ENCODE peak calls at places on chromosome 11, in nine cellular contexts. W is SK-N-SH, H is WTC11, R is IMR-90, T is GM12865, A is stomach, B is thoracic aorta, G is OCI-LY7, U is Peyer's patch. N is an unnamed sample.

GRCh38 chr11:77515483-77515882 is 41.6 kb upstream of the PAK1 start:
- DNase-seq in W (no peak), A (no peak), H (no peak), R (no peak), B (no peak), G (no peak), T (no peak), U (no peak), N (no peak)

GRCh38 chr11:134207538-134208239 is 16.1 kb downstream of the NCAPD3 start:
- DNase-seq in G (peak; percentile 46), R (no peak), B (no peak), W (no peak), U (peak; percentile 55), A (peak; percentile 57), H (peak; percentile 65), T (peak; percentile 46), N (peak; percentile 76)

GRCh38 chr11:35006389-35007128 is 90.1 kb downstream of the PDHX start:
- DNase-seq in H (no peak), U (no peak), G (peak; percentile 8), R (peak; percentile 37), W (no peak), T (peak; percentile 95), A (no peak), B (no peak), N (no peak)

GRCh38 chr11:119210035-119210434 is 3.9 kb downstream of the CBL start:
- DNase-seq in A (no peak), R (no peak), T (no peak), U (no peak), H (no peak), B (no peak), W (no peak), G (no peak), N (no peak)

GRCh38 chr11:131423715-131424114 is 53.3 kb downstream of the NTM start:
- DNase-seq in G (no peak), B (no peak), R (peak; percentile 7), U (no peak), T (no peak), H (no peak), W (no peak), A (no peak), N (no peak)

GRCh38 chr11:15157181-15157580 is 42.5 kb downstream of the INSC start:
- DNase-seq in A (no peak), U (no peak), B (no peak), G (no peak), T (no peak), R (peak; percentile 93), W (no peak), H (no peak), N (no peak)

GRCh38 chr11:108037211-108037610 is 28.5 kb downstream of the CUL5 start:
- DNase-seq in H (no peak), A (no peak), W (no peak), U (no peak), T (no peak), G (no peak), R (no peak), B (no peak), N (no peak)

GRCh38 chr11:23124996-23125395 is 264.7 kb upstream of the CCDC179 start:
- DNase-seq in H (no peak), U (no peak), T (no peak), B (no peak), R (no peak), W (no peak), A (no peak), G (no peak), N (no peak)

GRCh38 chr11:32418836-32419235 is 16.5 kb downstream of the WT1 start:
- DNase-seq in G (no peak), U (no peak), B (no peak), H (no peak), A (no peak), W (no peak), R (no peak), T (no peak), N (no peak)

GRCh38 chr11:128714881-128715280 is 21.0 kb downstream of the FLI1 start:
- DNase-seq in G (no peak), T (no peak), U (no peak), A (no peak), B (no peak), H (no peak), W (no peak), R (peak; percentile 97), N (no peak)

GRCh38 chr11:34600339-34601084 is 20.4 kb upstream of the EHF start:
- DNase-seq in U (peak; percentile 76), G (no peak), R (peak; percentile 8), H (no peak), T (no peak), A (peak; percentile 87), B (no peak), W (peak; percentile 12), N (no peak)

GRCh38 chr11:96207459-96208449 is 135.2 kb downstream of the MAML2 start:
- DNase-seq in R (peak; percentile 41), A (no peak), T (no peak), U (no peak), H (no peak), B (no peak), W (peak; percentile 15), G (peak; percentile 57), N (no peak)

GRCh38 chr11:503179-503981 is 3.7 kb downstream of the RNH1 start:
- DNase-seq in A (no peak), T (peak; percentile 81), H (no peak), B (no peak), U (no peak), W (no peak), G (no peak), R (peak; percentile 19), N (no peak)

GRCh38 chr11:18722293-18722637 is 3.7 kb downstream of the IGSF22 start:
- DNase-seq in U (no peak), B (no peak), G (no peak), T (no peak), H (no peak), R (no peak), A (no peak), W (no peak), N (no peak)

DNA sequence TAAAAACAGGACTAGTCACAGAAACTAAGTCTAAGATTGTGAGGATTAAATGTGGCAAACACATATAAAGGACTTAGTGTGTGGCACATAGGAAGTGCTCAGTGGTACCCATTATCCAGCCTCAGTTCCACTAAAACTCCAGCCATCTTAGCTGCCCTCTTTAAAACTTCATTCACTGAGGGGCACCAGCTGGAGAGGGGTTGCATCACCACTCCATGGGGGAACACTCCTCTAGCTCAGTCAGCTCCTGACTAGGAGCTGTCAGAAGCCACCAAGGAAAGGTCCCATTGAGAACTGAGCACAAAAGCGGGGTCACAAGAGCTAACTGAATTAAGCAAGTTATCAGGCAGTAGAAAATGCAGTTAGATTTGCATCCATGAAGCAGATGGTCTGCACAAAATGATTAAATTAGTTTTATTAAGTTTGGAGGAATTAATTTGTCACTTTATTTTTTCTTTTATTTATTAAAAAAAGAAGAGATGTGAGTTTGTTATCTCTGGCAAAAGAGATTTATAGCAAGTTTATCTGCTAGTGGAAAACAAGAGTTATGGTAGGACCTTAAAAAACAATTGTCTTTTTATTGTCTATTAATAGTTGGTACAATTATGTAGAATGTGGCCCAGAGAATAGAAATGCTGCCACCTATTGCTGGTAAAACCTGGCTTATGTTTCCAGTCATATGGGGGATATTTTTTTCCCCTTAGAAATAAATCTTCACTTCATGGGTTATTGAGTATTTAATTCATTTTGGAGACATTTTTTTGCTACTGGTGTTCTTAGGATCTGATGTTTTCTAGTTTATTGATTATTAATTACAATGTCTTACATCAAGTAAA is 95.7 kb downstream of the NAV2 start:
- DNase-seq in U (no peak), B (no peak), A (no peak), W (peak; percentile 39), R (no peak), T (no peak), H (no peak), G (no peak), N (no peak)
- TF ChIP-seq CTCF in U (peak; percentile 13), B (no peak), A (no peak), W (peak; percentile 48), R (no peak), T (no peak), H (no peak), G (peak; percentile 56), N (no peak)

DNA sequence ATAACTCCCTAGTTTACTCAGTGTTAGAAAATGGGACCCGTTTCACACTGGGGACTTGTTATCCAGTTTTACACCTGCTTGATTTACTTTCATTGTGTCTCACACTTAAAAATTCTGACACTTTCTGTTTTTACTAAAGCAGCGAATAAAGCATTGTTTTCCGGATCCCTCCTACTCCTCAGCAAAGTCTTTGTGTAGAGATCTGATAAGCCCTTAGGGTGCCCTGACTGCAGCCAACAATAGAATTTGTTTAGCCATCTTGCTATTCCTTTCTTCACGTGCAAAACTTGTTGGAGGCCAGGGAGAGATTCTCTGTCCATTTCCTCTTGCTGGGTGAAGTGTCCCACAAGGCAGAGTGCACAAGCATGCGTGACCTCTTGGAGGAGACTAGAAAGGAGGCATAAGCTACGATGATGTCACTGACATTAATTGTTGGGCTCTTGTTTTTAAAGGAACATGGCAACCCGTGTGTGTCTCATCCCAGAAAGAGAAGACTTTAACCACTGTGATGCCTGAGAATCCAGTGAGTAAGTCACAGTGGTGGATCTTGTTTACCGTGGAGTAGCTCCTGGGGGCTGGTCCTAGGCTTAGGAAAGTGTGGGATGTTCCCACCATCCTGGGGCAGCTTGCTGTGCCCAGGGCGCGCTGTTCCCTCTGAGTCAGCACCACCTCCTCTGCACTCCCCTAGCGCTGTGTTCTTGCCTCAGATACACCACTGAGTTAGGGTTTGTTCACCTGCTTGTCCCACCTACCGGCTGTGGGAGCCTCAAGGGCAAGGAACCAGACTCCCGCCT is 27.7 kb downstream of the MICAL2 start:
- DNase-seq in A (no peak), U (no peak), H (no peak), B (peak; percentile 65), W (peak; percentile 38), T (no peak), G (no peak), R (peak; percentile 98), N (no peak)
- TF ChIP-seq CTCF in A (no peak), U (no peak), H (no peak), B (no peak), W (peak; percentile 13), T (no peak), G (no peak), R (no peak), N (no peak)

GRCh38 chr11:86314636-86315035 is 12.6 kb downstream of the HIKESHI start:
- DNase-seq in T (no peak), H (no peak), G (no peak), R (no peak), B (no peak), A (no peak), U (no peak), W (no peak), N (no peak)
- TF ChIP-seq CTCF in T (no peak), H (no peak), G (no peak), R (no peak), B (no peak), A (no peak), U (no peak), W (no peak), N (no peak)

DNA sequence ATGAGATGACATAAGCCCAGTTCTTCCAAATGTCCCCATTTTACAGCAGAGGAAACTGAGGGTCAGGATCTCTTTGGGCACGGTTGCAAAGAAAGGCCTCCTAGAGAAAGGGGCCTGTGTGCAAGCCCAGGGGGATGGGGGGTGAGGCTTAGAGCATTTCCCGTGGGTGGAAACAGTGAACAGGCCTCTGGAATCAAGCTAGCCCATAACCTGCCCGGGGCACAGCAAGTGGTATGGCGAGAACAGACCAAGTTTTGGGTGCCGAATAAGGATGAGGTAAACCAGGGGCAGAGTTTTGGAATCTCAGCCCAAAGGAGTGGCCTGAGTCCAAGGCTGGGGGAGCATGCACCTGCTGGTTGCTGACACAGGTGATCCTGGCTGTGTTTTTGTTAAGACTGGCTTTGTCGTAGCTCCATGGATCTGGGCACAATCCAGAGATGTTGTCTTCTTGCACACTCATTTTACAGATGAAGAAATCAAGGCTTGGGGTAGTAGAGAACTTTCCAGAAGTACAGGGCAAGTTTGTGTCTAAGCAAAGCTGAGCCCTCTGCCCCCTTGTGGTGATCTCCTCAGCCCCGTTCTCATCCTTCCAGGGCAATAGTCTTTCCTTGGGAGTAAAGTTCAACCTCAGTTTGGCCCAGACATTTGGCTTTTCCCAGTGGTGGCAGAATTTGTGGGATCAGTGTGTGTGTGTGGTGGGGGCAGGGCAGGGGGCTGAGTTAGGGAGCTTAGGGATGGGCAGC is 53.5 kb upstream of the MYEOV start:
- DNase-seq in W (no peak), R (peak; percentile 14), H (no peak), U (no peak), T (peak; percentile 21), A (peak; percentile 49), G (no peak), B (no peak), N (no peak)
- TF ChIP-seq CTCF in W (peak; percentile 29), R (peak; percentile 40), H (peak; percentile 12), U (peak; percentile 59), T (peak; percentile 33), A (peak; percentile 30), G (peak; percentile 56), B (no peak), N (no peak)